ENCODE peak calls at places on chromosomes 2 and 18, in seven cellular contexts. P is IMR-90, E is A549, C is HepG2, W is GM12878, F is K562, L is H1. D is an unnamed sample.

GRCh38 chr2:113977660-113978523 is 88.0 kb downstream of the ACTR3 start:
- DNase-seq in P (peak), E (no peak), C (peak), W (no peak), F (no peak), L (no peak), D (peak)

GRCh38 chr2:48738806-48739205 is 16.7 kb downstream of the LHCGR start:
- DNase-seq in P (peak), E (no peak), C (no peak), W (no peak), F (no peak), L (no peak), D (no peak)

GRCh38 chr2:157107460-157107859 is 150.0 kb upstream of the GALNT5 start:
- DNase-seq in P (no peak), E (no peak), C (no peak), W (no peak), F (no peak), L (no peak), D (no peak)

GRCh38 chr2:47903781-47904447 is 2.4 kb downstream of the FBXO11 start:
- DNase-seq in P (no peak), E (no peak), C (no peak), W (no peak), F (no peak), L (no peak), D (no peak)

GRCh38 chr2:239689985-239690384 is 289.2 kb upstream of the HDAC4 start:
- DNase-seq in P (no peak), E (no peak), C (no peak), W (no peak), F (no peak), L (no peak), D (no peak)

GRCh38 chr2:210561482-210561881 is 5.1 kb downstream of the CPS1 start:
- DNase-seq in P (no peak), E (no peak), C (no peak), W (no peak), F (no peak), L (no peak), D (no peak)

GRCh38 chr18:685438-685837 is 27.0 kb downstream of the ENOSF1 start:
- DNase-seq in P (no peak), E (no peak), C (no peak), W (no peak), F (peak), L (no peak), D (peak)

GRCh38 chr2:19702267-19702666 is 199.5 kb downstream of the TTC32 start:
- DNase-seq in P (peak), E (no peak), C (no peak), W (no peak), F (no peak), L (no peak), D (no peak)

GRCh38 chr2:69026026-69026425 is 13.0 kb downstream of the ANTXR1 start:
- DNase-seq in P (peak), E (no peak), C (peak), W (peak), F (peak), L (peak), D (peak)

GRCh38 chr2:226647626-226648518 is 151.7 kb downstream of the IRS1 start:
- DNase-seq in P (peak), E (no peak), C (no peak), W (no peak), F (no peak), L (no peak), D (no peak)

GRCh38 chr2:74690571-74690970 is 36.5 kb downstream of the SEMA4F start:
- DNase-seq in P (peak), E (peak), C (peak), W (peak), F (peak), L (no peak), D (peak)

GRCh38 chr2:176997074-176997791 is 215.4 kb upstream of the HNRNPA3 start:
- DNase-seq in P (peak), E (peak), C (peak), W (peak), F (no peak), L (no peak), D (peak)

GRCh38 chr2:228519561-228519960 is 338.1 kb upstream of the SPHKAP start:
- DNase-seq in P (no peak), E (no peak), C (no peak), W (no peak), F (no peak), L (no peak), D (no peak)

GRCh38 chr2:63093512-63093911 is 42.9 kb downstream of the OTX1 start:
- DNase-seq in P (no peak), E (no peak), C (no peak), W (no peak), F (no peak), L (no peak), D (no peak)

GRCh38 chr2:142951190-142952007 is 73.9 kb downstream of the KYNU start:
- DNase-seq in P (peak), E (no peak), C (peak), W (no peak), F (no peak), L (no peak), D (no peak)

GRCh38 chr2:233411162-233411561 is 56.9 kb downstream of the DGKD start:
- DNase-seq in P (no peak), E (no peak), C (no peak), W (no peak), F (no peak), L (no peak), D (no peak)

GRCh38 chr2:239035361-239035814 is 187.5 kb downstream of the TWIST2 start:
- DNase-seq in P (no peak), E (peak), C (no peak), W (no peak), F (peak), L (peak), D (peak)

GRCh38 chr2:29011650-29012060 is 30.6 kb downstream of the TOGARAM2 start:
- DNase-seq in P (no peak), E (no peak), C (no peak), W (no peak), F (no peak), L (no peak), D (no peak)

GRCh38 chr18:59814872-59815271 is 84.9 kb upstream of the PMAIP1 start:
- DNase-seq in P (peak), E (no peak), C (no peak), W (no peak), F (no peak), L (no peak), D (no peak)

GRCh38 chr18:71809711-71810110 is 734.4 kb downstream of the CBLN2 start:
- DNase-seq in P (no peak), E (no peak), C (no peak), W (no peak), F (no peak), L (no peak), D (no peak)

GRCh38 chr2:224984641-224985040 is 57.6 kb downstream of the DOCK10 start:
- DNase-seq in P (no peak), E (no peak), C (no peak), W (no peak), F (no peak), L (no peak), D (no peak)
- H3K4me3 ChIP-seq in P (no peak), E (no peak), C (no peak), W (no peak), F (no peak), L (no peak), D (no peak)

GRCh38 chr2:64134813-64135212 is 9.4 kb downstream of the PELI1 start:
- DNase-seq in P (no peak), E (no peak), C (no peak), W (no peak), F (no peak), L (no peak), D (no peak)

GRCh38 chr2:64130333-64130732 is 13.9 kb downstream of the PELI1 start:
- DNase-seq in P (no peak), E (no peak), C (no peak), W (no peak), F (no peak), L (no peak), D (no peak)

GRCh38 chr2:64135421-64135820 is 8.8 kb downstream of the PELI1 start:
- DNase-seq in P (no peak), E (no peak), C (no peak), W (no peak), F (no peak), L (no peak), D (no peak)

GRCh38 chr2:64133354-64133753 is 10.9 kb downstream of the PELI1 start:
- DNase-seq in P (no peak), E (no peak), C (no peak), W (no peak), F (no peak), L (no peak), D (no peak)

GRCh38 chr2:64133828-64134227 is 10.4 kb downstream of the PELI1 start:
- DNase-seq in P (peak), E (no peak), C (no peak), W (no peak), F (peak), L (no peak), D (no peak)
- TF ChIP-seq CEBPB in P (no peak), E (no peak), C (no peak), W (no peak), F (no peak), L (no peak), D (no peak)

GRCh38 chr2:237599465-237600110 is 9.1 kb upstream of the RAB17 start:
- DNase-seq in P (no peak), E (no peak), C (no peak), W (no peak), F (no peak), L (no peak), D (no peak)
- H3K4me3 ChIP-seq in P (no peak), E (no peak), C (peak), W (no peak), F (no peak), L (no peak), D (no peak)

GRCh38 chr2:12493031-12493513 is 223.7 kb upstream of the TRIB2 start:
- DNase-seq in P (peak), E (no peak), C (no peak), W (no peak), F (peak), L (no peak), D (no peak)
- TF ChIP-seq CEBPB in P (peak), E (no peak), C (no peak), W (no peak), F (peak), L (no peak), D (no peak)